ENCODE peak calls at places on chromosomes 12 and 14, in nine cellular contexts. B, L, U, W, Z, O, H, I and J are unnamed samples.

GRCh38 chr12:27651201-27651600 is 45.0 kb upstream of the REP15 start:
- DNase-seq in B (no peak), L (no peak), U (no peak), W (no peak), Z (no peak), O (no peak), H (no peak), I (no peak), J (no peak)

GRCh38 chr12:117329756-117330155 is 31.7 kb downstream of the NOS1 start:
- DNase-seq in B (no peak), L (no peak), U (no peak), W (no peak), Z (no peak), O (no peak), H (no peak), I (no peak), J (no peak)

GRCh38 chr12:52670961-52671360 is 9.2 kb downstream of the KRT1 start:
- DNase-seq in B (no peak), L (no peak), U (no peak), W (no peak), Z (no peak), O (no peak), H (no peak), I (no peak), J (no peak)

GRCh38 chr14:104250175-104250574 is 111.8 kb downstream of the KIF26A start:
- DNase-seq in B (peak; percentile 29), L (no peak), U (no peak), W (no peak), Z (no peak), O (no peak), H (no peak), I (no peak), J (no peak)

GRCh38 chr12:20798561-20798960 is 11.9 kb upstream of the SLCO1B3 start:
- DNase-seq in B (no peak), L (peak; percentile 22), U (no peak), W (no peak), Z (no peak), O (peak; percentile 3), H (no peak), I (no peak), J (no peak)

GRCh38 chr14:100294213-100294962 is 11.9 kb downstream of the SLC25A29 start:
- DNase-seq in B (no peak), L (no peak), U (no peak), W (no peak), Z (no peak), O (no peak), H (no peak), I (no peak), J (no peak)

GRCh38 chr12:119679081-119679480 is 11.1 kb downstream of the PRKAB1 start:
- DNase-seq in B (no peak), L (no peak), U (no peak), W (no peak), Z (no peak), O (no peak), H (no peak), I (peak; percentile 70), J (no peak)

GRCh38 chr12:32010631-32011030 is 51.4 kb downstream of the RESF1 start:
- DNase-seq in B (no peak), L (no peak), U (no peak), W (no peak), Z (no peak), O (no peak), H (no peak), I (no peak), J (no peak)

GRCh38 chr14:24058951-24059475 is 7.2 kb downstream of the CARMIL3 start:
- DNase-seq in B (no peak), L (no peak), U (no peak), W (no peak), Z (peak; percentile 8), O (no peak), H (no peak), I (no peak), J (no peak)

GRCh38 chr12:111330800-111331752 is 37.8 kb downstream of the PHETA1 start:
- DNase-seq in B (no peak), L (no peak), U (no peak), W (no peak), Z (no peak), O (peak; percentile 34), H (peak; percentile 78), I (no peak), J (no peak)

GRCh38 chr12:71556881-71557280 is 106.8 kb downstream of the ZFC3H1 start:
- DNase-seq in B (no peak), L (no peak), U (no peak), W (no peak), Z (no peak), O (no peak), H (peak; percentile 25), I (no peak), J (peak; percentile 87)

GRCh38 chr12:7907009-7907408 is 29.0 kb downstream of the SLC2A3 start:
- DNase-seq in B (no peak), L (peak; percentile 13), U (no peak), W (no peak), Z (peak; percentile 79), O (peak; percentile 16), H (peak; percentile 90), I (peak; percentile 39), J (peak; percentile 62)

DNA sequence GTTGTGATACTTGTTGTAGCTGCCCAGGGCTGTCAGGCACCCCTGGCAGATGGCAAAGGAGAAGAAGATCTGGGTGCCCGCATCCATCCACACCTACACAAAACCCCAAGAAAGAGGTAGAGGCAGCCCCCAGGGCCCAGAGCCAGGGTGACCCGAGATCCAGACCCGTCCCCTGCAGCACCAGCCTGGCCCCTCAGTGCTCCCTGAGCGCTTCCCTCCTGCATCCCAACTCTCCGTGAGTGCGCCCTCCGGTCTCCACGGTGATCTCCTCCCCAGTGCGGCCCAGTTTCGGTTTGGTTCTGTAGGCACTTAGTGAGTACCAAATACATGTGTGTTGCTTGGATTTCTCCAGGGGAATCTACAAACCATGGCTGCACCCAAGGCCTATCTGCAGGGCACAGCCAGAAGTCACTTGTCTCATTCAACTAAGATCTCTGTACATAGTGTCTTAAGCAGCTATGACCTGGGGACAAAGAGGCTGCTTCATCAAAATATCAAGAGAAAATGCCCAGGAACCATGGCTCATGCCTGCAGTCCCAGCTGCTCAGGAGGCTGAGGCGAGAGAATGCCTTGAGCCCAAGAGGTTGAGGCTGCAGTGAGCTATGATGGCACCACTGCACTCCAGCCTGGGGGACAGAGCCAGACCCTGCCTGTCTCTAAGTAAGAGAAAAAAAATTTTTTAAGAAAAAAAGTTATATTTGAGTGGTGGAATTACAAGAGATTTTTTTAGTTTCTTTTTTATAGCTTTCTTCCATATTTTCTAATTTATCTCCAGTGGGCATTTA is 15.9 kb downstream of the SLC6A12 start:
- DNase-seq in B (no peak), L (no peak), U (no peak), W (no peak), Z (no peak), O (no peak), H (no peak), I (no peak), J (no peak)
- H3K4me1 ChIP-seq in B (no peaks in the 10 kb centered on the region), L (no peaks in the 10 kb centered on the region), U (no peaks in the 10 kb centered on the region), W (no peaks in the 10 kb centered on the region), Z (peaks cover 19% of the 10 kb centered on the region), O (no peaks in the 10 kb centered on the region), H (peaks cover 7% of the 10 kb centered on the region), I (no peaks in the 10 kb centered on the region), J (peaks cover 7% of the 10 kb centered on the region)

GRCh38 chr12:96136129-96136528 is 58.0 kb upstream of the ELK3 start:
- DNase-seq in B (no peak), L (no peak), U (no peak), W (no peak), Z (no peak), O (no peak), H (no peak), I (no peak), J (peak; percentile 68)
- H3K9me3 ChIP-seq in B (no peaks in the 10 kb centered on the region), L (no peaks in the 10 kb centered on the region), U (no peaks in the 10 kb centered on the region), W (no peaks in the 10 kb centered on the region), Z (no peaks in the 10 kb centered on the region), O (no peaks in the 10 kb centered on the region), H (no peaks in the 10 kb centered on the region), I (no peaks in the 10 kb centered on the region), J (no peaks in the 10 kb centered on the region)

GRCh38 chr12:89858718-89859117 is 150.1 kb upstream of the ATP2B1 start:
- DNase-seq in B (no peak), L (no peak), U (no peak), W (no peak), Z (no peak), O (no peak), H (no peak), I (no peak), J (no peak)

GRCh38 chr12:89856431-89856830 is 147.8 kb upstream of the ATP2B1 start:
- DNase-seq in B (no peak), L (no peak), U (no peak), W (no peak), Z (no peak), O (no peak), H (no peak), I (no peak), J (no peak)

GRCh38 chr12:89861086-89861485 is 152.4 kb upstream of the ATP2B1 start:
- DNase-seq in B (no peak), L (no peak), U (no peak), W (no peak), Z (no peak), O (no peak), H (no peak), I (no peak), J (no peak)

GRCh38 chr12:89859513-89860220 is 151.0 kb upstream of the ATP2B1 start:
- DNase-seq in B (no peak), L (no peak), U (peak; percentile 45), W (no peak), Z (no peak), O (no peak), H (no peak), I (no peak), J (no peak)

DNA sequence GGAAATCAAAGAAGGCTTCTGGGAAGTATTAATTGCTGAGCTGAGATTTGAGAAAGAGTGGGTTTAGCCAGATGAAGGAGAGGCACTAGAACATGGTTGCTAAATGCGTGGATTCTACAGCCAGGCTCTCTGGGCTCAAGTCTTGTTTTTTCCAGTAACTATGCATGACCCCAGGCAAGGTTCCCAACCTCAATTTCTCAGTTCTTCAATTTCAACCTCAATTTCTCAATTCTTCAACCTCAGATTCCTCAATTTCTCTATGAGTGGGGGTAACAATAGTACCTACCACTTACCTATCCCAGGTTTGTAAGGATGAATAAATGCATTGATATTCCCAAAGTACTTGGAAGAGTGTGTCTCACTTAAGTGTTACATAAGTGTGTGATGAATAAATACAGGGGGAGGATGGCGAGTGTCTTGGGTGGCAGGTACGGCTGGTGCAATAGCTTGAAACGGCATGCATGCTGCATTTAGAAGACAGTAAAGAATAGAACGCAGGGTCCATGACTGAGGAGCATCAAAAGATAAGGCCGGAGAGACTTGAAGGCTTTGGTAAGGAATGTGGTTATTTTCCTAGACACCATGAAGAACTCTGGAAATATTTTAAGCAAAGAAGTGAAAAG is 149.1 kb upstream of the ATP2B1 start:
- DNase-seq in B (no peak), L (no peak), U (no peak), W (no peak), Z (no peak), O (no peak), H (no peak), I (no peak), J (no peak)
- H3K4me1 ChIP-seq in B (peaks cover 3% of the 10 kb centered on the region), L (no peaks in the 10 kb centered on the region), U (peaks cover 56% of the 10 kb centered on the region), W (no peaks in the 10 kb centered on the region), Z (no peaks in the 10 kb centered on the region), O (peaks cover 25% of the 10 kb centered on the region), H (no peaks in the 10 kb centered on the region), I (no peaks in the 10 kb centered on the region), J (peaks cover 9% of the 10 kb centered on the region)

DNA sequence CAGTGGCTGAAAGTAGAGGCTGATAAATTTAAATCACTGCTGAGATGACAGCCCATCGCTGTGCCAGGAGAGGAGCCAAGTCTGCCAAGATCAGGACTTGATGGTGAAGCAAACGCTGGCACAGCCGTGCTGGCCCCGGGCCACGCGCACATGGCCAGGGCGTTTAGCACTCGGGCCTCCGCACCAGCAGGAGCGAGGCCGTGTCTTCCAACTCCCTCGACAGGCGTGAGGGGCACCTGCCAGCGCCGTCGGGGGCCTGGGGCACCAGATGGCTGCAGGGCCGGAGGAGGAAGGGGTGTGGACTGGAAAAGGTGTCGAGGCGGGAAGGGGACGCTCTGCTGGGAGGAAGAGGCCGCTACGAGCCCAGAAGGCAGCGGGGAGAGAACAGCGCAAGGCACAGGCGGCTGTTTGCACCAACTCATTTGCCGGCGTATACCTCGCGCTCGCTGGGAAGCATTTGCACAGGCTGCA is 29.6 kb downstream of the RIMBP2 start:
- DNase-seq in B (no peak), L (peak; percentile 19), U (no peak), W (no peak), Z (no peak), O (no peak), H (no peak), I (no peak), J (no peak)
- H3K9me3 ChIP-seq in B (no peaks in the 10 kb centered on the region), L (no peaks in the 10 kb centered on the region), U (no peaks in the 10 kb centered on the region), W (no peaks in the 10 kb centered on the region), Z (no peaks in the 10 kb centered on the region), O (no peaks in the 10 kb centered on the region), H (no peaks in the 10 kb centered on the region), I (no peaks in the 10 kb centered on the region), J (no peaks in the 10 kb centered on the region)